ENCODE peak calls at places on chromosomes 3 and 15, in ten cellular contexts. W, O, G, E, C, D, V, H, Y and I are unnamed samples. For H3K36me3, the result is how much of the 10 kb centered on the place peaks cover.

GRCh38 chr3:159919873-159920272 is 68.8 kb upstream of the IL12A start:
- DNase-seq in V (no peak), G (no peak), D (no peak), W (no peak), H (no peak), Y (no peak), O (no peak), E (no peak), C (peak), I (no peak)

GRCh38 chr3:27507515-27508266 is 23.5 kb upstream of the SLC4A7 start:
- DNase-seq in W (no peak), Y (no peak), O (no peak), C (no peak), D (no peak), E (no peak), G (no peak), V (no peak), H (no peak), I (no peak)

GRCh38 chr15:47820780-47821319 is 103.5 kb downstream of the SEMA6D start:
- DNase-seq in V (no peak), C (peak), G (no peak), W (no peak), D (no peak), H (no peak), O (no peak), E (no peak), Y (no peak), I (no peak)

GRCh38 chr15:70132148-70132547 is 34.4 kb upstream of the TLE3 start:
- DNase-seq in O (peak), Y (no peak), D (peak), H (no peak), C (no peak), G (no peak), W (no peak), V (no peak), E (no peak), I (no peak)

GRCh38 chr3:16807981-16808380 is 76.8 kb upstream of the PLCL2 start:
- DNase-seq in V (no peak), Y (no peak), D (no peak), H (no peak), O (no peak), E (no peak), C (no peak), W (no peak), G (no peak), I (no peak)

GRCh38 chr3:134357914-134358811 is 16.1 kb downstream of the AMOTL2 start:
- DNase-seq in O (no peak), C (peak), H (peak), W (peak), G (peak), D (peak), E (no peak), Y (peak), V (peak), I (peak)

GRCh38 chr3:181794036-181794790 is 82.5 kb downstream of the SOX2 start:
- DNase-seq in H (peak), E (no peak), G (no peak), O (no peak), Y (peak), C (no peak), D (no peak), W (no peak), V (no peak), I (no peak)

GRCh38 chr3:14876942-14877341 is 58.2 kb downstream of the FGD5 start:
- DNase-seq in O (peak), G (peak), V (no peak), E (peak), D (peak), W (no peak), C (no peak), H (peak), Y (no peak), I (no peak)

GRCh38 chr3:172354931-172355499 is 93.2 kb downstream of the GHSR start:
- DNase-seq in Y (no peak), D (no peak), W (no peak), O (no peak), H (no peak), C (no peak), G (no peak), V (no peak), E (no peak), I (no peak)

GRCh38 chr3:146189519-146190173 is 28.7 kb upstream of the PLOD2 start:
- DNase-seq in W (peak), D (peak), E (no peak), H (peak), G (no peak), Y (peak), V (peak), C (peak), O (peak), I (peak)

GRCh38 chr3:126083138-126083445 is 832 bp downstream of the SLC41A3 start:
- DNase-seq in E (no peak), D (no peak), V (peak), G (no peak), H (no peak), W (no peak), Y (no peak), C (no peak), O (no peak), I (peak)

GRCh38 chr3:100001514-100002270 is 112.6 kb downstream of the FILIP1L start:
- DNase-seq in G (no peak), W (no peak), H (no peak), V (no peak), D (no peak), Y (no peak), O (no peak), C (no peak), E (no peak), I (no peak)

GRCh38 chr3:127770671-127771370 is 51.5 kb downstream of the MGLL start:
- DNase-seq in H (no peak), W (no peak), G (no peak), E (no peak), D (no peak), O (no peak), Y (no peak), V (no peak), C (peak), I (no peak)

GRCh38 chr3:124281453-124282316 is 289.8 kb upstream of the ROPN1 start:
- DNase-seq in D (no peak), W (no peak), C (peak), Y (no peak), O (no peak), V (peak), E (peak), H (peak), G (no peak), I (peak)

GRCh38 chr3:123069021-123069381 is 2.2 kb downstream of the PDIA5 start:
- DNase-seq in O (no peak), Y (no peak), E (no peak), G (no peak), D (no peak), H (peak), C (no peak), W (no peak), V (no peak), I (no peak)

GRCh38 chr15:39287322-39288195 is 293.3 kb upstream of the THBS1 start:
- DNase-seq in G (no peak), Y (no peak), V (no peak), H (no peak), W (no peak), D (no peak), E (no peak), C (peak), O (no peak), I (no peak)

GRCh38 chr15:93983501-93983900 is 247.9 kb upstream of the MCTP2 start:
- DNase-seq in Y (no peak), D (peak), E (no peak), G (no peak), H (no peak), C (no peak), V (no peak), W (no peak), O (peak), I (no peak)

GRCh38 chr3:193928354-193929209 is 207.4 kb upstream of the HES1 start:
- DNase-seq in G (no peak), V (peak), H (no peak), D (no peak), O (no peak), C (no peak), Y (no peak), W (no peak), E (no peak), I (no peak)

GRCh38 chr15:73928241-73928579 is 1.9 kb downstream of the LOXL1 start:
- DNase-seq in C (no peak), H (no peak), Y (no peak), V (no peak), O (no peak), W (no peak), E (no peak), D (no peak), G (peak), I (no peak)

GRCh38 chr15:69037482-69037881 is 23.0 kb downstream of the NOX5 start:
- DNase-seq in C (no peak), V (no peak), W (no peak), O (no peak), D (no peak), H (no peak), Y (no peak), G (no peak), E (no peak), I (no peak)

GRCh38 chr15:93202405-93202804 is 113.4 kb upstream of the RGMA start:
- DNase-seq in H (no peak), E (no peak), O (no peak), Y (no peak), C (no peak), D (no peak), W (no peak), V (no peak), G (no peak), I (no peak)

GRCh38 chr15:50289749-50290148 is 24.2 kb upstream of the HDC start:
- DNase-seq in O (no peak), Y (no peak), W (no peak), V (no peak), G (no peak), H (no peak), E (no peak), C (no peak), D (no peak), I (no peak)

DNA sequence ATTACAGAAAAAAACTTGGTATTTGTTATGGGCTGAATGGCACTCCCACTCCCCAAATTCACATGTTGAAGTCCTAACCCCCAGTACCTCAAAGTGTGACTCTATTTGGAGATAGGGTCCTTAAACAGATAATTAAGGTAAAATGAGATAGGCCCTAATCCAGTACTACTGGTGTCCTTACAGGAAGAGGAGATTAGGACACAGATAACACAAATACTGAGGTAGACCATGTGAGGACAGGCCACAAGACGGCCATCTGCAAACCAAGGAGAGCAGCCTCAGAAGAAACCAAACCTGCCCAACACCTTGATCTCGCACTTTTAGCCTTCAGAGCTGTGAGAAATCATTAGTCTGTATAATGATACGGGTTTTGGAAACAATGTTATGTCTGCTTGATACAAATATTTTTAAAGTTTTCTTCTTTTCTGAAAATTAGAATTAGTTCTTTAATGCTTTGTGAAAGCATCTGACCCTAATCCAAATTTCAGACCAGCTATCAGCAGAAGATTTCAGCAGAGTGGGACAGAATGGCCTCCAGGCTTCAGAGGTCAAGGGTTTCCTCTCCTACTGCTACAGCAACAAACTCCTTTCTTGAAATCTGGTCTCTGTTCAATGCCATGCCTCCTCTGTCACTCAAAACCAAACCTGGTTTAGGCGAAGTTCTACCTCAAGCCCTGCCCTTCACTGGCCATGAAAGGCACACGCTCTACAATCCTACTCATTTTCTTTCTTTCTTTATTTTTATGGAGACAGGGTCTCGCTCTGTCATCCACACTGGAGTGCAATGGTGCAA is 22.0 kb upstream of the HDC start:
- DNase-seq in V (peak), Y (no peak), O (no peak), D (no peak), E (no peak), C (no peak), H (no peak), G (no peak), W (no peak), I (no peak)
- H3K36me3 ChIP-seq in V (under half), Y (half or more), O (half or more), D (under half), E (under half), C (under half), H (half or more), G (under half), W (under half), I (under half)

GRCh38 chr15:66472176-66472999 is 25.2 kb downstream of the SNAPC5 start:
- DNase-seq in D (no peak), G (no peak), O (peak), H (peak), E (no peak), C (peak), W (no peak), Y (no peak), V (peak), I (no peak)
- H3K4me3 ChIP-seq in D (no peak), G (no peak), O (no peak), H (peak), E (no peak), C (no peak), W (peak), Y (no peak), V (no peak), I (no peak)

GRCh38 chr3:120437559-120437958 is 13.2 kb downstream of the FSTL1 start:
- DNase-seq in C (no peak), G (no peak), W (no peak), H (peak), O (no peak), V (no peak), E (no peak), D (no peak), Y (no peak), I (no peak)
- H3K36me3 ChIP-seq in C (under half), G (under half), W (under half), H (under half), O (under half), V (under half), E (under half), D (under half), Y (under half), I (under half)

GRCh38 chr3:47161983-47162694 is 1.8 kb downstream of the SETD2 start:
- DNase-seq in C (peak), D (no peak), V (no peak), H (no peak), O (no peak), G (no peak), E (no peak), Y (no peak), W (no peak), I (no peak)
- H3K4me3 ChIP-seq in C (no peak), D (peak), V (peak), H (peak), O (peak), G (peak), E (peak), Y (peak), W (peak), I (peak)

DNA sequence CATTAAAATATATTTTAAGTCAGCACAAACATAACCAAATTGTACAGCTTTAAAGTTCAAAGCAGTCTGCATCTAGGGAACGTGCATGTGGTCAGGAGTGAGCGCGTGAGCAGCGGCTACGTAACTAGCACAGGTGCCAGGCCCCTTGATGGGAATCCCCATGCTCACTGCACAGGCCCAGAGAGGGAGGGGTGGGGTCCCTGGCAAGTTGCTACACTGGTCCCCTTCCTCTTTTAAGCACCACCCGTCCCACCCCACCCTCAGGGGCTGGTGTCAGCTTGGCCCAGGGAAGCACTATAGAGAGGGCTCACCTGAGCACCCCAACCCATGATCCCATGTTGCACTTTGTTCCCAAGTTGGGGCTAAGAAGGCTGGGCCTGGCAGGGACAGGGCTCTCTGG is 835 bp upstream of the GMPPB start:
- DNase-seq in W (no peak), H (peak), E (no peak), D (peak), V (no peak), G (peak), Y (no peak), O (peak), C (no peak), I (peak)
- H3K36me3 ChIP-seq in W (under half), H (half or more), E (under half), D (under half), V (under half), G (half or more), Y (half or more), O (half or more), C (half or more), I (under half)

DNA sequence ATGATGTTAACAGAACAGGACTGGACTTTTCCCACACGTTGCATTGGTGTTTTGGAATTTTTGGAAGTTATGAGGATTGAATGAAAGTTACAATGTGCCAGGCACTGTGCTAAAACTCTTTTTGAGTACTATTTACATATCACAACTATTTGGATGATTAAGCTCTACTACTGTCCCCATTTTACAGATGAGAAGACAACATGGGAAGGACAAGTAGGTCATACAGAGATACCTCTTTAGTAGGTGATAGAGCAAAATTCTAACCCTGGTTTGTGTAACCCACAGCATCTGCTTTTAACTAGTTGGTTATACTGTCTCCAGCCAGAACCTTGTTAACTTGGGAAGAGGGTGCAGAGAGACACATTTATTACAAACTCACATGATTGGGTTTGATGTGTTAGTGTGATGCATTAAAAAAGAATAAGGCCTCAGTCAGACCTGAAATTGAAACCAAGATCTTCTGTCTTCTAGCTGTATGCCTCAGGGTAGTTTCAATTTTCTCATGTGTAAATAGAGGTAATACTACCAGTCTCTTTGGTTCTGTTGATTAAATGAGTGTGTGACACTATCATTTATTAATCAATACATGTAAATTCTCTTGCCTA is 1.4 kb downstream of the NDUFB4 start:
- DNase-seq in E (no peak), C (peak), V (no peak), H (no peak), O (no peak), W (no peak), Y (no peak), G (no peak), D (no peak), I (no peak)
- H3K4me3 ChIP-seq in E (peak), C (no peak), V (no peak), H (peak), O (peak), W (peak), Y (peak), G (peak), D (peak), I (no peak)

DNA sequence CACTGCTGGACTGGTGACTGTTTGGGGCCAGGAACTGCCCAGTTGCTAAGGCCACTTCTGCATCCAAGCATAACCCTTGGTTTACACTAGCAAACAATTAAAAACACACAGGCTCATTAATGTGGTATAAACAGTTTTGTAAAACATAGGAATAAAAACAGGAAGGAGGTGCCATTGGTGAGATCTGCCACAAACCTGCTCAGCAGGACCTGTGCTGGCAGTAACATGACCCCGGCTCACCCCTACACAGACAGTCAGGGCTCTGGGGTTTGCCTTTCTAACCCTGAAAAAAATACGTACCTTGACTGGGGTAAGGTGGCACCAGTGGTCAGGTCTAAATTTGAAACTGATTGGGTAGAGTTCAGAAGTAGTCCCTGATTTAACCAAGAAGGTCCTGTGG is 76.2 kb downstream of the ATP1B3 start:
- DNase-seq in G (no peak), Y (no peak), D (no peak), H (peak), V (no peak), E (no peak), O (no peak), C (no peak), W (no peak), I (no peak)
- H3K36me3 ChIP-seq in G (under half), Y (half or more), D (under half), H (under half), V (under half), E (under half), O (under half), C (under half), W (under half), I (under half)